ENCODE peak calls at places on chromosomes 7 and 10, in nine cellular contexts. One of them, this sample, is unnamed.

GRCh38 chr10:8006274-8006999 is 48.1 kb upstream of the GATA3 start:
- DNase-seq in HFF-Myc: no peak
- DNase-seq in HAP-1: no peak
- DNase-seq in CD14-positive monocyte: no peak
- DNase-seq in NCI-H1417 treated with DMSO at 0.1 percent for 48 hours: no peak
- DNase-seq in T-helper 2 cell: no peak
- DNase-seq in CD8-positive, alpha-beta T cell: no peak
- DNase-seq in AG20443: peak; percentile 45
- DNase-seq in stimulated activated CD8-positive, alpha-beta memory T cell treated with anti-CD3 and anti-CD28 coated beads, Interleukin-4, amount 100 ng/mL, for 24 hours: no peak
- DNase-seq in this sample: no peak

GRCh38 chr7:117458977-117459583 is 20.7 kb upstream of the CFTR start:
- DNase-seq in HFF-Myc: peak; percentile 1
- DNase-seq in HAP-1: no peak
- DNase-seq in CD14-positive monocyte: no peak
- DNase-seq in NCI-H1417 treated with DMSO at 0.1 percent for 48 hours: peak; percentile 14
- DNase-seq in T-helper 2 cell: no peak
- DNase-seq in CD8-positive, alpha-beta T cell: no peak
- DNase-seq in AG20443: peak; percentile 21
- DNase-seq in stimulated activated CD8-positive, alpha-beta memory T cell treated with anti-CD3 and anti-CD28 coated beads, Interleukin-4, amount 100 ng/mL, for 24 hours: no peak
- DNase-seq in this sample: no peak

GRCh38 chr7:19747740-19748339 is 25.6 kb downstream of the TMEM196 start:
- DNase-seq in HFF-Myc: no peak
- DNase-seq in HAP-1: no peak
- DNase-seq in CD14-positive monocyte: no peak
- DNase-seq in NCI-H1417 treated with DMSO at 0.1 percent for 48 hours: peak; percentile 29
- DNase-seq in T-helper 2 cell: no peak
- DNase-seq in CD8-positive, alpha-beta T cell: no peak
- DNase-seq in AG20443: peak; percentile 48
- DNase-seq in stimulated activated CD8-positive, alpha-beta memory T cell treated with anti-CD3 and anti-CD28 coated beads, Interleukin-4, amount 100 ng/mL, for 24 hours: no peak
- DNase-seq in this sample: peak; percentile 20

GRCh38 chr10:557792-558328 is 131.6 kb downstream of the DIP2C start:
- DNase-seq in HFF-Myc: no peak
- DNase-seq in HAP-1: peak; percentile 40
- DNase-seq in CD14-positive monocyte: no peak
- DNase-seq in NCI-H1417 treated with DMSO at 0.1 percent for 48 hours: no peak
- DNase-seq in T-helper 2 cell: no peak
- DNase-seq in CD8-positive, alpha-beta T cell: no peak
- DNase-seq in AG20443: no peak
- DNase-seq in stimulated activated CD8-positive, alpha-beta memory T cell treated with anti-CD3 and anti-CD28 coated beads, Interleukin-4, amount 100 ng/mL, for 24 hours: no peak
- DNase-seq in this sample: no peak

GRCh38 chr10:74787457-74787856 is 38.9 kb upstream of the KAT6B start:
- DNase-seq in HFF-Myc: no peak
- DNase-seq in HAP-1: no peak
- DNase-seq in CD14-positive monocyte: no peak
- DNase-seq in NCI-H1417 treated with DMSO at 0.1 percent for 48 hours: no peak
- DNase-seq in T-helper 2 cell: no peak
- DNase-seq in CD8-positive, alpha-beta T cell: no peak
- DNase-seq in AG20443: no peak
- DNase-seq in stimulated activated CD8-positive, alpha-beta memory T cell treated with anti-CD3 and anti-CD28 coated beads, Interleukin-4, amount 100 ng/mL, for 24 hours: no peak
- DNase-seq in this sample: no peak

GRCh38 chr10:133454204-133454893 is 604 bp downstream of the SCART1 start:
- DNase-seq in HFF-Myc: no peak
- DNase-seq in HAP-1: no peak
- DNase-seq in CD14-positive monocyte: no peak
- DNase-seq in NCI-H1417 treated with DMSO at 0.1 percent for 48 hours: no peak
- DNase-seq in T-helper 2 cell: no peak
- DNase-seq in CD8-positive, alpha-beta T cell: no peak
- DNase-seq in AG20443: no peak
- DNase-seq in stimulated activated CD8-positive, alpha-beta memory T cell treated with anti-CD3 and anti-CD28 coated beads, Interleukin-4, amount 100 ng/mL, for 24 hours: no peak
- DNase-seq in this sample: no peak

GRCh38 chr10:117166420-117167345 is 28.6 kb upstream of the VAX1 start:
- DNase-seq in HFF-Myc: no peak
- DNase-seq in HAP-1: no peak
- DNase-seq in CD14-positive monocyte: no peak
- DNase-seq in NCI-H1417 treated with DMSO at 0.1 percent for 48 hours: no peak
- DNase-seq in T-helper 2 cell: no peak
- DNase-seq in CD8-positive, alpha-beta T cell: no peak
- DNase-seq in AG20443: no peak
- DNase-seq in stimulated activated CD8-positive, alpha-beta memory T cell treated with anti-CD3 and anti-CD28 coated beads, Interleukin-4, amount 100 ng/mL, for 24 hours: no peak
- DNase-seq in this sample: no peak

GRCh38 chr7:151225948-151226510 is 976 bp downstream of the ABCF2 start:
- DNase-seq in HFF-Myc: no peak
- DNase-seq in HAP-1: no peak
- DNase-seq in CD14-positive monocyte: no peak
- DNase-seq in NCI-H1417 treated with DMSO at 0.1 percent for 48 hours: no peak
- DNase-seq in T-helper 2 cell: no peak
- DNase-seq in CD8-positive, alpha-beta T cell: no peak
- DNase-seq in AG20443: no peak
- DNase-seq in stimulated activated CD8-positive, alpha-beta memory T cell treated with anti-CD3 and anti-CD28 coated beads, Interleukin-4, amount 100 ng/mL, for 24 hours: no peak
- DNase-seq in this sample: no peak

GRCh38 chr7:111438369-111439289 is 123.7 kb downstream of the IMMP2L start:
- DNase-seq in HFF-Myc: peak; percentile 21
- DNase-seq in HAP-1: no peak
- DNase-seq in CD14-positive monocyte: no peak
- DNase-seq in NCI-H1417 treated with DMSO at 0.1 percent for 48 hours: no peak
- DNase-seq in T-helper 2 cell: no peak
- DNase-seq in CD8-positive, alpha-beta T cell: no peak
- DNase-seq in AG20443: peak; percentile 54
- DNase-seq in stimulated activated CD8-positive, alpha-beta memory T cell treated with anti-CD3 and anti-CD28 coated beads, Interleukin-4, amount 100 ng/mL, for 24 hours: no peak
- DNase-seq in this sample: no peak

GRCh38 chr10:12377891-12378290 is 28.5 kb downstream of the CAMK1D start:
- DNase-seq in HFF-Myc: no peak
- DNase-seq in HAP-1: no peak
- DNase-seq in CD14-positive monocyte: no peak
- DNase-seq in NCI-H1417 treated with DMSO at 0.1 percent for 48 hours: no peak
- DNase-seq in T-helper 2 cell: no peak
- DNase-seq in CD8-positive, alpha-beta T cell: no peak
- DNase-seq in AG20443: no peak
- DNase-seq in stimulated activated CD8-positive, alpha-beta memory T cell treated with anti-CD3 and anti-CD28 coated beads, Interleukin-4, amount 100 ng/mL, for 24 hours: no peak
- DNase-seq in this sample: no peak

GRCh38 chr7:37083311-37084096 is 359.2 kb upstream of the AOAH start:
- DNase-seq in HFF-Myc: no peak
- DNase-seq in HAP-1: no peak
- DNase-seq in CD14-positive monocyte: no peak
- DNase-seq in NCI-H1417 treated with DMSO at 0.1 percent for 48 hours: no peak
- DNase-seq in T-helper 2 cell: no peak
- DNase-seq in CD8-positive, alpha-beta T cell: no peak
- DNase-seq in AG20443: peak; percentile 75
- DNase-seq in stimulated activated CD8-positive, alpha-beta memory T cell treated with anti-CD3 and anti-CD28 coated beads, Interleukin-4, amount 100 ng/mL, for 24 hours: no peak
- DNase-seq in this sample: no peak

GRCh38 chr7:50752422-50752821 is 30.3 kb downstream of the GRB10 start:
- DNase-seq in HFF-Myc: no peak
- DNase-seq in HAP-1: no peak
- DNase-seq in CD14-positive monocyte: no peak
- DNase-seq in NCI-H1417 treated with DMSO at 0.1 percent for 48 hours: no peak
- DNase-seq in T-helper 2 cell: no peak
- DNase-seq in CD8-positive, alpha-beta T cell: no peak
- DNase-seq in AG20443: no peak
- DNase-seq in stimulated activated CD8-positive, alpha-beta memory T cell treated with anti-CD3 and anti-CD28 coated beads, Interleukin-4, amount 100 ng/mL, for 24 hours: no peak
- DNase-seq in this sample: no peak

GRCh38 chr7:27375958-27376357 is 133.4 kb downstream of the EVX1 start:
- DNase-seq in HFF-Myc: no peak
- DNase-seq in HAP-1: no peak
- DNase-seq in CD14-positive monocyte: no peak
- DNase-seq in NCI-H1417 treated with DMSO at 0.1 percent for 48 hours: no peak
- DNase-seq in T-helper 2 cell: no peak
- DNase-seq in CD8-positive, alpha-beta T cell: no peak
- DNase-seq in AG20443: no peak
- DNase-seq in stimulated activated CD8-positive, alpha-beta memory T cell treated with anti-CD3 and anti-CD28 coated beads, Interleukin-4, amount 100 ng/mL, for 24 hours: no peak
- DNase-seq in this sample: no peak

GRCh38 chr10:78512205-78512550 is 478.5 kb downstream of the RPS24 start:
- DNase-seq in HFF-Myc: no peak
- DNase-seq in HAP-1: no peak
- DNase-seq in CD14-positive monocyte: no peak
- DNase-seq in NCI-H1417 treated with DMSO at 0.1 percent for 48 hours: no peak
- DNase-seq in T-helper 2 cell: no peak
- DNase-seq in CD8-positive, alpha-beta T cell: no peak
- DNase-seq in AG20443: no peak
- DNase-seq in stimulated activated CD8-positive, alpha-beta memory T cell treated with anti-CD3 and anti-CD28 coated beads, Interleukin-4, amount 100 ng/mL, for 24 hours: no peak
- DNase-seq in this sample: no peak

GRCh38 chr7:121475806-121476205 is 79.7 kb upstream of the FAM3C start:
- DNase-seq in HFF-Myc: no peak
- DNase-seq in HAP-1: no peak
- DNase-seq in CD14-positive monocyte: no peak
- DNase-seq in NCI-H1417 treated with DMSO at 0.1 percent for 48 hours: no peak
- DNase-seq in T-helper 2 cell: no peak
- DNase-seq in CD8-positive, alpha-beta T cell: no peak
- DNase-seq in AG20443: no peak
- DNase-seq in stimulated activated CD8-positive, alpha-beta memory T cell treated with anti-CD3 and anti-CD28 coated beads, Interleukin-4, amount 100 ng/mL, for 24 hours: no peak
- DNase-seq in this sample: no peak

GRCh38 chr7:132650498-132650897 is 74.2 kb upstream of the PLXNA4 start:
- DNase-seq in HFF-Myc: peak; percentile 83
- DNase-seq in HAP-1: no peak
- DNase-seq in CD14-positive monocyte: no peak
- DNase-seq in NCI-H1417 treated with DMSO at 0.1 percent for 48 hours: no peak
- DNase-seq in T-helper 2 cell: no peak
- DNase-seq in CD8-positive, alpha-beta T cell: no peak
- DNase-seq in AG20443: peak; percentile 83
- DNase-seq in stimulated activated CD8-positive, alpha-beta memory T cell treated with anti-CD3 and anti-CD28 coated beads, Interleukin-4, amount 100 ng/mL, for 24 hours: no peak
- DNase-seq in this sample: no peak

GRCh38 chr7:94240902-94241301 is 153.8 kb upstream of the COL1A2 start:
- DNase-seq in HFF-Myc: no peak
- DNase-seq in HAP-1: no peak
- DNase-seq in CD14-positive monocyte: no peak
- DNase-seq in NCI-H1417 treated with DMSO at 0.1 percent for 48 hours: no peak
- DNase-seq in T-helper 2 cell: no peak
- DNase-seq in CD8-positive, alpha-beta T cell: no peak
- DNase-seq in AG20443: peak; percentile 26
- DNase-seq in stimulated activated CD8-positive, alpha-beta memory T cell treated with anti-CD3 and anti-CD28 coated beads, Interleukin-4, amount 100 ng/mL, for 24 hours: no peak
- DNase-seq in this sample: no peak

GRCh38 chr10:36182059-36182654 is 540.1 kb upstream of the FZD8 start:
- DNase-seq in HFF-Myc: no peak
- DNase-seq in HAP-1: no peak
- DNase-seq in CD14-positive monocyte: no peak
- DNase-seq in NCI-H1417 treated with DMSO at 0.1 percent for 48 hours: no peak
- DNase-seq in T-helper 2 cell: no peak
- DNase-seq in CD8-positive, alpha-beta T cell: no peak
- DNase-seq in AG20443: peak; percentile 32
- DNase-seq in stimulated activated CD8-positive, alpha-beta memory T cell treated with anti-CD3 and anti-CD28 coated beads, Interleukin-4, amount 100 ng/mL, for 24 hours: no peak
- DNase-seq in this sample: no peak

This sample was measured in CD4-positive, CD25-positive, alpha-beta regulatory T cell.